ENCODE peak calls at places on chromosome 14, in six cellular contexts. U is adrenal gland, T is transverse colon, E is heart left ventricle, V is Peyer's patch, P is K562. Y is an unnamed sample. For H3K4me1, the result is how much of the 10 kb centered on the place peaks cover.

GRCh38 chr14:96497586-96497985 is 4.6 kb upstream of the PAPOLA start:
- DNase-seq in T (no peak), P (no peak), U (no peak), V (no peak), E (no peak), Y (no peak)

GRCh38 chr14:100200311-100200710 is 38.6 kb upstream of the YY1 start:
- DNase-seq in P (no peak), E (no peak), V (no peak), U (no peak), T (no peak), Y (no peak)

GRCh38 chr14:51328089-51328941 is 88.3 kb downstream of the TMX1 start:
- DNase-seq in T (no peak), U (peak), P (no peak), E (no peak), V (no peak), Y (no peak)

GRCh38 chr14:96832351-96832750 is 35.2 kb downstream of the VRK1 start:
- DNase-seq in P (no peak), V (no peak), E (no peak), T (no peak), U (no peak), Y (no peak)

GRCh38 chr14:92650581-92651105 is 97.8 kb downstream of the LGMN start:
- DNase-seq in P (no peak), T (no peak), U (no peak), V (no peak), E (no peak), Y (no peak)

GRCh38 chr14:100671906-100672305 is 54.8 kb upstream of the DLK1 start:
- DNase-seq in U (no peak), V (no peak), T (no peak), E (no peak), P (no peak), Y (no peak)

GRCh38 chr14:58747181-58747580 is 109.4 kb downstream of the DACT1 start:
- DNase-seq in U (no peak), T (peak), V (peak), E (peak), P (no peak), Y (no peak)

GRCh38 chr14:61837336-61838229 is 75.4 kb downstream of the SNAPC1 start:
- DNase-seq in E (peak), U (peak), V (peak), P (peak), T (peak), Y (peak)

GRCh38 chr14:100159107-100159864 is at the start of gene DEGS2:
- DNase-seq in V (peak), U (no peak), E (no peak), T (peak), P (peak), Y (peak)

GRCh38 chr14:30621354-30621953 is 665 bp upstream of the SCFD1 start:
- DNase-seq in U (no peak), T (peak), E (peak), P (no peak), V (peak), Y (peak)

GRCh38 chr14:46951103-46951502 is 299.5 kb upstream of the RPL10L start:
- DNase-seq in E (no peak), P (no peak), V (no peak), U (no peak), T (no peak), Y (no peak)

GRCh38 chr14:83071888-83072501 is 1538.3 kb upstream of the SEL1L start:
- DNase-seq in T (no peak), P (no peak), V (no peak), E (no peak), U (no peak), Y (no peak)

GRCh38 chr14:89452281-89452680 is 35.2 kb upstream of the FOXN3 start:
- DNase-seq in E (no peak), U (no peak), T (no peak), P (no peak), V (no peak), Y (no peak)

GRCh38 chr14:42947991-42948390 is 1341.3 kb downstream of the LRFN5 start:
- DNase-seq in E (no peak), P (no peak), U (no peak), T (no peak), V (no peak), Y (no peak)

GRCh38 chr14:64730061-64730440 is 25.8 kb downstream of the PLEKHG3 start:
- DNase-seq in E (no peak), U (no peak), T (no peak), P (no peak), V (no peak), Y (peak)

GRCh38 chr14:64296561-64296960 is 2.4 kb upstream of the ESR2 start:
- DNase-seq in V (no peak), P (no peak), U (no peak), E (no peak), T (no peak), Y (no peak)

GRCh38 chr14:32468955-32469354 is 139.9 kb downstream of the AKAP6 start:
- DNase-seq in T (no peak), V (no peak), E (no peak), P (no peak), U (no peak), Y (no peak)

GRCh38 chr14:24310387-24310665 is 386 bp downstream of the LTB4R2 start:
- DNase-seq in V (no peak), P (no peak), T (peak), E (no peak), U (no peak), Y (no peak)

GRCh38 chr14:59262717-59263469 is 74.4 kb downstream of the DAAM1 start:
- DNase-seq in T (peak), U (no peak), V (peak), P (no peak), E (no peak), Y (no peak)

GRCh38 chr14:84493779-84494178 is 1036.2 kb upstream of the FLRT2 start:
- DNase-seq in V (no peak), T (no peak), P (no peak), U (no peak), E (no peak), Y (no peak)

GRCh38 chr14:63492391-63492790 is 50.8 kb downstream of the PPP2R5E start:
- DNase-seq in V (no peak), P (no peak), U (no peak), E (no peak), T (no peak), Y (no peak)

GRCh38 chr14:21069388-21070082 is 569 bp upstream of the ARHGEF40 start:
- DNase-seq in P (no peak), E (peak), V (no peak), T (no peak), U (peak), Y (no peak)

GRCh38 chr14:29442720-29443119 is 484.9 kb downstream of the PRKD1 start:
- DNase-seq in T (no peak), E (no peak), U (no peak), V (no peak), P (no peak), Y (no peak)

GRCh38 chr14:74792249-74793039 is 29.3 kb downstream of the YLPM1 start:
- DNase-seq in P (no peak), U (no peak), V (no peak), E (no peak), T (no peak), Y (no peak)
- TF ChIP-seq POLR2A in P (no peak), U (no peak), V (no peak), E (no peak), T (no peak), Y (no peak)

GRCh38 chr14:77554207-77554606 is 55.6 kb upstream of the ISM2 start:
- DNase-seq in V (no peak), E (no peak), T (no peak), P (no peak), U (no peak), Y (no peak)
- H3K4me3 ChIP-seq in V (no peak), E (no peak), T (no peak), P (no peak), U (no peak), Y (no peak)

GRCh38 chr14:81519200-81519998 is 14.3 kb downstream of the SEL1L start:
- DNase-seq in U (no peak), P (no peak), V (no peak), E (peak), T (no peak), Y (no peak)

GRCh38 chr14:81521356-81521755 is 12.3 kb downstream of the SEL1L start:
- DNase-seq in V (no peak), T (no peak), U (no peak), P (no peak), E (no peak), Y (no peak)

GRCh38 chr14:81517798-81518398 is 15.8 kb downstream of the SEL1L start:
- DNase-seq in E (no peak), T (peak), U (peak), P (no peak), V (peak), Y (no peak)

GRCh38 chr14:81523016-81523415 is 10.6 kb downstream of the SEL1L start:
- DNase-seq in U (no peak), V (no peak), E (no peak), T (no peak), P (no peak), Y (no peak)

GRCh38 chr14:81516941-81517797 is 16.5 kb downstream of the SEL1L start:
- DNase-seq in V (no peak), E (peak), P (no peak), T (peak), U (no peak), Y (no peak)
- H3K4me1 ChIP-seq in V (under half), E (under half), P (under half), T (under half), U (under half), Y (half or more)

DNA sequence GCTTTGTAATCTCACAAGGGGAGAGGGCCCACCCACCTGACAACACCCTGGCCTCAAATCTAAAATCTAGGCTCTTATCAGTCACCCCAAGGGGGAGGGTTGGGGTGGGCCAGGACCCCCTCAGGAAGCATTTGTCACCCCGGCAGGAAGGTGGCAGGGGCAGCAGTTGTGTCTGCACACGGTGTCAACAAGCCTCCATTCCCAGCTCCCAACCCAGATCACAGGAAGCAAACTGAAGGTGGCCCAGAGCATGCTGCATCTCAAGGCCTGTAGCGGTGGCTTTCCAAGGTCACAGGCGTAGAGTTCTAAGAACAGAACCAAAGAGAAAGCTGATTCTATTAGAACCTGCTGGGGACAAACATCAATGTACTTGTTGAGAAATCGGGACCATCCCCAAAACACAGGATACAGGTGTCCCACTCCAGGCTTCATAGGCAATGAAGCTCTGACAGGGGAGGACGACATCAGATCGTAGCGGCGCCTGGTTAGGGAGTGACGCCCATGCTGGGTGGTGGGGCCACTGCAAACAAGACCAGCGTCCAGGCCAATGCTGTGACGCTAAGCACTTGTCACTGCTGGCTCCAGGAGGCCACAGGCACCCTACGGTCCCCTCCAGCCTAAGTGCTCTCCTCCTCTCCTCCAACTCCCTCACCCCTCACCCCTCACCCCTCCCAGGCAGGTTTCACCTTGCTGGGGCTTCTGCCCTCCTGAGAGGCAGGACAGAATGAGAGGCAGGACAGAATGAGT is 52.9 kb downstream of the CCDC88C start:
- DNase-seq in V (no peak), U (no peak), E (no peak), T (no peak), P (peak), Y (no peak)
- TF ChIP-seq POLR2A in V (no peak), U (no peak), E (no peak), T (no peak), P (no peak), Y (no peak)

DNA sequence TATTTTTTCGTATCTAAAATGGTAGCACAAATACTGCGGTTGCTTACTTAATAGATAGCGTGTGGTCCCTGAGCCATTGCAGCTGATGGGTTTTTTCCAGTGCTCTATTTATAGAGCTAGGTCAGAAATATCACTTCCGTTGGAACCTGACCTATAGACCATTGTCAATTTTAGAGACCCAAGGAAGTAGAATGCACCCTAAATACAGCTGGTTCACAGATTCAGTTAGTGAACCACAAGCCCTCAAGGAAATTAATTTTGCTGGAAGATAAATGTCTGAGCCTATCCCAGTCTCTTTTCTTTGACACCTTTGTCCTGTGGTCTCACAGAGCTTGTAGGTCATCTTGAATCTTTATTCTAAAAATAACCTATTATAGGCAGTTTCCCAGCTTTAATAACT is 391.0 kb downstream of the ZFP36L1 start:
- DNase-seq in T (no peak), U (no peak), P (no peak), V (no peak), E (no peak), Y (no peak)
- H3K4me3 ChIP-seq in T (no peak), U (no peak), P (no peak), V (no peak), E (no peak), Y (no peak)